ENCODE peak calls at places on chromosome 14, in five cellular contexts. One of them, this sample, is unnamed.

GRCh38 chr14:45610303-45610702 is 357.3 kb upstream of the MIS18BP1 start:
- DNase-seq in SK-N-SH: no peak
- DNase-seq in left ventricle myocardium inferior: no peak
- DNase-seq in right lobe of liver: no peak
- DNase-seq in GM23338: peak
- DNase-seq in this sample: peak

GRCh38 chr14:54699087-54699530 is 132.2 kb downstream of the SAMD4A start:
- DNase-seq in left ventricle myocardium inferior: peak
- DNase-seq in SK-N-SH: no peak
- DNase-seq in GM23338: peak
- DNase-seq in right lobe of liver: no peak
- DNase-seq in this sample: peak

GRCh38 chr14:66359500-66359899 is 126.7 kb upstream of the CCDC196 start:
- DNase-seq in left ventricle myocardium inferior: no peak
- DNase-seq in SK-N-SH: peak
- DNase-seq in GM23338: peak
- DNase-seq in right lobe of liver: no peak
- DNase-seq in this sample: peak

GRCh38 chr14:96980835-96981234 is 183.7 kb downstream of the VRK1 start:
- DNase-seq in right lobe of liver: no peak
- DNase-seq in left ventricle myocardium inferior: no peak
- DNase-seq in GM23338: no peak
- DNase-seq in SK-N-SH: no peak
- DNase-seq in this sample: no peak

GRCh38 chr14:95885866-95886265 is 9.2 kb downstream of the TUNAR start:
- DNase-seq in left ventricle myocardium inferior: no peak
- DNase-seq in SK-N-SH: peak
- DNase-seq in right lobe of liver: no peak
- DNase-seq in GM23338: no peak
- DNase-seq in this sample: no peak

GRCh38 chr14:93008381-93008780 is 85.4 kb downstream of the CHGA start:
- DNase-seq in SK-N-SH: peak
- DNase-seq in GM23338: no peak
- DNase-seq in left ventricle myocardium inferior: peak
- DNase-seq in right lobe of liver: no peak
- DNase-seq in this sample: no peak

GRCh38 chr14:92603309-92604257 is 90.0 kb downstream of the RIN3 start:
- DNase-seq in right lobe of liver: no peak
- DNase-seq in SK-N-SH: no peak
- DNase-seq in GM23338: peak
- DNase-seq in left ventricle myocardium inferior: peak
- DNase-seq in this sample: no peak

GRCh38 chr14:96888593-96888992 is 91.4 kb downstream of the VRK1 start:
- DNase-seq in right lobe of liver: no peak
- DNase-seq in SK-N-SH: no peak
- DNase-seq in left ventricle myocardium inferior: no peak
- DNase-seq in GM23338: no peak
- DNase-seq in this sample: no peak

GRCh38 chr14:51638071-51638944 is 13.4 kb upstream of the FRMD6 start:
- DNase-seq in right lobe of liver: no peak
- DNase-seq in SK-N-SH: no peak
- DNase-seq in GM23338: peak
- DNase-seq in left ventricle myocardium inferior: no peak
- DNase-seq in this sample: peak

GRCh38 chr14:61520546-61520945 is 174.8 kb upstream of the HIF1A start:
- DNase-seq in left ventricle myocardium inferior: no peak
- DNase-seq in right lobe of liver: no peak
- DNase-seq in SK-N-SH: no peak
- DNase-seq in GM23338: no peak
- DNase-seq in this sample: no peak

GRCh38 chr14:77040995-77041744 is 12.7 kb upstream of the IRF2BPL start:
- DNase-seq in SK-N-SH: no peak
- DNase-seq in right lobe of liver: no peak
- DNase-seq in left ventricle myocardium inferior: no peak
- DNase-seq in GM23338: peak
- DNase-seq in this sample: no peak

GRCh38 chr14:34072921-34073320 is 122.0 kb upstream of the EGLN3 start:
- DNase-seq in GM23338: no peak
- DNase-seq in right lobe of liver: no peak
- DNase-seq in SK-N-SH: no peak
- DNase-seq in left ventricle myocardium inferior: no peak
- DNase-seq in this sample: no peak

GRCh38 chr14:33848706-33849454 is 102.0 kb downstream of the EGLN3 start:
- DNase-seq in GM23338: peak
- DNase-seq in SK-N-SH: peak
- DNase-seq in right lobe of liver: peak
- DNase-seq in left ventricle myocardium inferior: peak
- DNase-seq in this sample: peak

GRCh38 chr14:75293920-75294648 is 15.5 kb downstream of the FOS start:
- DNase-seq in left ventricle myocardium inferior: peak
- DNase-seq in GM23338: peak
- DNase-seq in right lobe of liver: peak
- DNase-seq in SK-N-SH: peak
- DNase-seq in this sample: peak

GRCh38 chr14:35234007-35234406 is 58.2 kb upstream of the PSMA6 start:
- DNase-seq in right lobe of liver: no peak
- DNase-seq in SK-N-SH: no peak
- DNase-seq in left ventricle myocardium inferior: no peak
- DNase-seq in GM23338: no peak
- DNase-seq in this sample: no peak

GRCh38 chr14:71714225-71714624 is 218.0 kb upstream of the RGS6 start:
- DNase-seq in GM23338: no peak
- DNase-seq in SK-N-SH: no peak
- DNase-seq in right lobe of liver: no peak
- DNase-seq in left ventricle myocardium inferior: no peak
- DNase-seq in this sample: no peak

GRCh38 chr14:35533357-35534129 is 421 bp upstream of the INSM2 start:
- DNase-seq in GM23338: peak
- DNase-seq in SK-N-SH: peak
- DNase-seq in left ventricle myocardium inferior: peak
- DNase-seq in right lobe of liver: peak
- DNase-seq in this sample: peak

GRCh38 chr14:73293782-73294781 is 56.8 kb downstream of the PAPLN start:
- DNase-seq in SK-N-SH: no peak
- DNase-seq in right lobe of liver: no peak
- DNase-seq in GM23338: no peak
- DNase-seq in left ventricle myocardium inferior: no peak
- DNase-seq in this sample: no peak

GRCh38 chr14:57921377-57921776 is 55.5 kb upstream of the SLC35F4 start:
- DNase-seq in SK-N-SH: no peak
- DNase-seq in right lobe of liver: no peak
- DNase-seq in left ventricle myocardium inferior: no peak
- DNase-seq in GM23338: no peak
- DNase-seq in this sample: no peak

GRCh38 chr14:102095231-102095870 is 8.5 kb upstream of the HSP90AA1 start:
- DNase-seq in GM23338: no peak
- DNase-seq in left ventricle myocardium inferior: no peak
- DNase-seq in SK-N-SH: no peak
- DNase-seq in right lobe of liver: no peak
- DNase-seq in this sample: no peak

GRCh38 chr14:50351016-50351415 is 38.9 kb downstream of the DMAC2L start:
- DNase-seq in right lobe of liver: no peak
- DNase-seq in SK-N-SH: no peak
- DNase-seq in left ventricle myocardium inferior: no peak
- DNase-seq in GM23338: no peak
- DNase-seq in this sample: no peak

GRCh38 chr14:68649461-68650189 is 143.2 kb downstream of the ZFP36L1 start:
- DNase-seq in GM23338: no peak
- DNase-seq in SK-N-SH: no peak
- DNase-seq in left ventricle myocardium inferior: no peak
- DNase-seq in right lobe of liver: peak
- DNase-seq in this sample: no peak

GRCh38 chr14:92967346-92967926 is 44.5 kb downstream of the CHGA start:
- DNase-seq in right lobe of liver: no peak
- DNase-seq in GM23338: no peak
- DNase-seq in SK-N-SH: no peak
- DNase-seq in left ventricle myocardium inferior: no peak
- DNase-seq in this sample: no peak

GRCh38 chr14:24113801-24114535 is 609 bp upstream of the DCAF11 start:
- DNase-seq in GM23338: peak
- DNase-seq in right lobe of liver: peak
- DNase-seq in SK-N-SH: peak
- DNase-seq in left ventricle myocardium inferior: peak
- DNase-seq in this sample: peak

DNA sequence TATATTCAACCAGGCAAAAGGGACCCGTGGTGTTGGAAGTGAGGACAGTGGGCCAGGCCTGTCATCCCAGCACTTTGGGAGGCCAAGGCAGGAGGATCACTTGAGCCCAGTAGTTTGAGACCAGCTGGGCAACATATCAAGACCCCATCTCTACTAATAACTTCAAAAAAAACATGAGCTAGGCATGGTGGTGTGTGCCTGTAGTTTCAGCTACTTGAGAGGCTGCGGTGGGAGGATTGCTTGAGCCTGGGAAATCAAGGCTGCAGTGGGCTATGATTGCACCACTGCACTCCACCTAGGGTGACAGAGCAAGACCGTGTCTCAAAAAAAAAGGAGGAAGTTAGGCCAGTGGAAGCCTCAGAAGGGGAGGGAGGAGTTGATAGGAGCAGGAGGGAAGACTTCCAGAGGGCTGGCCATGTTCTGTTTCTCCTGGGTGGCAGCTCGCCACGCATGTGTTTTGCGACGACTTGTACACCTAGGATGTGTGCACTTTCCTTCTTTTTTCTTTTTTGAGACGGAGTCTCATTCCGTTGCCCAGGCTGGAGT is 10.1 kb downstream of the SLC25A29 start:
- DNase-seq in left ventricle myocardium inferior: no peak
- DNase-seq in right lobe of liver: no peak
- DNase-seq in SK-N-SH: no peak
- DNase-seq in GM23338: no peak
- DNase-seq in this sample: no peak
- H3K27ac ChIP-seq in left ventricle myocardium inferior: peak
- H3K27ac ChIP-seq in right lobe of liver: no peak
- H3K27ac ChIP-seq in SK-N-SH: no peak
- H3K27ac ChIP-seq in GM23338: no peak
- H3K27ac ChIP-seq in this sample: no peak

GRCh38 chr14:100160534-100160916 is 1.1 kb upstream of the DEGS2 start:
- DNase-seq in GM23338: no peak
- DNase-seq in left ventricle myocardium inferior: no peak
- DNase-seq in right lobe of liver: no peak
- DNase-seq in SK-N-SH: no peak
- DNase-seq in this sample: peak

GRCh38 chr14:100159107-100159864 is at the start of gene DEGS2:
- DNase-seq in left ventricle myocardium inferior: no peak
- DNase-seq in SK-N-SH: peak
- DNase-seq in GM23338: peak
- DNase-seq in right lobe of liver: no peak
- DNase-seq in this sample: peak

GRCh38 chr14:100156776-100157175 is 2.7 kb downstream of the DEGS2 start:
- DNase-seq in GM23338: no peak
- DNase-seq in left ventricle myocardium inferior: no peak
- DNase-seq in SK-N-SH: no peak
- DNase-seq in right lobe of liver: no peak
- DNase-seq in this sample: no peak

GRCh38 chr14:100158566-100159106 is 809 bp downstream of the DEGS2 start:
- DNase-seq in GM23338: no peak
- DNase-seq in right lobe of liver: no peak
- DNase-seq in left ventricle myocardium inferior: no peak
- DNase-seq in SK-N-SH: peak
- DNase-seq in this sample: no peak

GRCh38 chr14:100159865-100160533 is 554 bp upstream of the DEGS2 start:
- DNase-seq in left ventricle myocardium inferior: no peak
- DNase-seq in GM23338: peak
- DNase-seq in right lobe of liver: no peak
- DNase-seq in SK-N-SH: no peak
- DNase-seq in this sample: peak
- H3K4me3 ChIP-seq in left ventricle myocardium inferior: peak
- H3K4me3 ChIP-seq in GM23338: peak
- H3K4me3 ChIP-seq in right lobe of liver: peak
- H3K4me3 ChIP-seq in SK-N-SH: peak
- H3K4me3 ChIP-seq in this sample: peak

DNA sequence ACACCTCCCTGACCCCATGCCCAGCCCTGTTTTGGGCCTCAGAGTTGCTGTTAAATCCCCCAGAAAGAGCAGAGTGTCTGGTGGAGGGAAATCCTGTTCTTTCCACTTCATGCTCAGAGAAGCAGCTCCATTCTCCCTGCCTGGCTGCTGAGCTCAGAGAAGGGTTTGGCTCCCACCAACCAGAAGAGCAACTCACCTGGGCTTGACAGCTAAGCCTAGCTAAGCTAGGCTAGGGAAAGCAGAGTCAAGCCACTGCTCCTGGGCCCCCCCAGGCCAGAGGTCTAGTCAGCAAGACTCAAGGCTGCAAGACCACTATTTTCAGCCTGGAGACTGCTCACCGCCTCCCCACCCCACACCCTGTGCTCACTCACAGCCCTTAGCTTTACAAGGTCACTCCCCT is 13.6 kb downstream of the GSC start:
- DNase-seq in SK-N-SH: no peak
- DNase-seq in GM23338: no peak
- DNase-seq in right lobe of liver: no peak
- DNase-seq in left ventricle myocardium inferior: no peak
- DNase-seq in this sample: no peak
- H3K27ac ChIP-seq in SK-N-SH: no peak
- H3K27ac ChIP-seq in GM23338: no peak
- H3K27ac ChIP-seq in right lobe of liver: no peak
- H3K27ac ChIP-seq in left ventricle myocardium inferior: no peak
- H3K27ac ChIP-seq in this sample: no peak

DNA sequence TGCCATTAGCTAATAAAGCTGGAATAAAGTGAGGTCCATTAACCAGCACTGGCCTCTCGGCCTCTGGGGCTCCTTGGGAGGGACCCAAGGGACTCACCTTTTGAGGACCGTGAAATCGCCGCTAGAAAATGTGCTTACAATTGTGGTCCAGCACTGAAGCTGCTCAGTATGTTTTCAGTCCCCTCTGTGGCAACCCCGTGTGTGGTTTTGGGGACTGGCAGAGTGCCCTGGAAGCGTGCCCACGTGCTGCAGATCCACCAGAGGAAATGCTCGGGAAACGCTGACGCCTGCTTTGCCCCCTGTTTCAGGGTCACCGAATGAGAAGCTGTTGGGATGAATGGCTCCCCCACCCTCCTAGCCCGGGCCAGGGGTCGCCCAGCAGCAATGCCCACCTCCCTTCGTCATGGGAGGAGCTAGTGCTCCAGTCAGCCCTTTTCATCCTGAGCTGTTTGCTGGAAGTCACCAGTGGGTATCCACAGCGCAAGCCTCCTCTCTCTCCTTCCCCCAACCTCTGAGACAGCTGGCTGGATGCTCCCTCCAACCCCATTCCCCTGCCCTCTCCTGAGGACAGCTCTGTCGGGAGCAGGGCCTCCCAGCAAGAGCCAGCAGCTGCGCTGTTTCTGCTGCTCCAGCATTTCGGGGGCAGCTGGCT is 33.1 kb upstream of the PPP1R13B start:
- DNase-seq in SK-N-SH: peak
- DNase-seq in GM23338: no peak
- DNase-seq in left ventricle myocardium inferior: peak
- DNase-seq in right lobe of liver: peak
- DNase-seq in this sample: peak
- H3K4me3 ChIP-seq in SK-N-SH: no peak
- H3K4me3 ChIP-seq in GM23338: no peak
- H3K4me3 ChIP-seq in left ventricle myocardium inferior: peak
- H3K4me3 ChIP-seq in right lobe of liver: peak
- H3K4me3 ChIP-seq in this sample: no peak

GRCh38 chr14:64759555-64759938 is 55.3 kb downstream of the PLEKHG3 start:
- DNase-seq in left ventricle myocardium inferior: no peak
- DNase-seq in right lobe of liver: no peak
- DNase-seq in GM23338: no peak
- DNase-seq in SK-N-SH: no peak
- DNase-seq in this sample: no peak
- H3K27ac ChIP-seq in left ventricle myocardium inferior: peak
- H3K27ac ChIP-seq in right lobe of liver: no peak
- H3K27ac ChIP-seq in GM23338: no peak
- H3K27ac ChIP-seq in SK-N-SH: peak
- H3K27ac ChIP-seq in this sample: peak